ENCODE peak calls at places on chromosome 11, in four cellular contexts. W is tibial nerve, L is mammary epithelial cell, C is AG04450. R is an unnamed sample.

GRCh38 chr11:337711-338110 is 17.1 kb upstream of the IFITM3 start:
- DNase-seq in W (no peak), C (no peak), L (no peak), R (no peak)

GRCh38 chr11:58739725-58740430 is 8.1 kb upstream of the GLYAT start:
- DNase-seq in C (no peak), W (no peak), L (peak), R (peak)

GRCh38 chr11:36441610-36442208 is 68.4 kb downstream of the TRAF6 start:
- DNase-seq in L (no peak), C (no peak), W (no peak), R (no peak)

GRCh38 chr11:131898872-131899400 is 528.5 kb downstream of the NTM start:
- DNase-seq in C (no peak), W (no peak), L (no peak), R (no peak)

GRCh38 chr11:18634140-18635032 is at the start of gene SPTY2D1:
- DNase-seq in L (peak), C (peak), W (peak), R (peak)

GRCh38 chr11:62792193-62792575 is 378 bp upstream of the TMEM223 start:
- DNase-seq in C (no peak), W (no peak), L (no peak), R (no peak)

GRCh38 chr11:952406-953385 is 27.0 kb downstream of the AP2A2 start:
- DNase-seq in L (no peak), C (no peak), W (no peak), R (peak)

GRCh38 chr11:10397226-10397987 is 57.7 kb upstream of the AMPD3 start:
- DNase-seq in W (no peak), C (no peak), L (no peak), R (no peak)

GRCh38 chr11:80155412-80156017 is 714.7 kb upstream of the TENM4 start:
- DNase-seq in W (no peak), L (peak), C (no peak), R (peak)

GRCh38 chr11:128261011-128261421 is 326.3 kb downstream of the ETS1 start:
- DNase-seq in C (no peak), L (no peak), W (no peak), R (no peak)

GRCh38 chr11:33970984-33971466 is 79.1 kb upstream of the LMO2 start:
- DNase-seq in C (peak), L (peak), W (peak), R (peak)

GRCh38 chr11:110147965-110148709 is 54.9 kb downstream of the ZC3H12C start:
- DNase-seq in L (peak), W (no peak), C (peak), R (peak)

GRCh38 chr11:46060013-46060412 is 61.2 kb downstream of the PHF21A start:
- DNase-seq in W (no peak), C (no peak), L (no peak), R (no peak)
- H3K27ac ChIP-seq in W (no peak), C (no peak), L (no peak), R (no peak)

GRCh38 chr11:78770931-78771330 is 196.3 kb upstream of the NARS2 start:
- DNase-seq in C (no peak), L (no peak), W (no peak), R (no peak)
- H3K27ac ChIP-seq in C (no peak), L (no peak), W (no peak), R (no peak)

GRCh38 chr11:66906077-66906929 is 49.4 kb downstream of the LRFN4 start:
- DNase-seq in L (peak), W (peak), C (no peak), R (peak)
- H3K27ac ChIP-seq in L (peak), W (peak), C (peak), R (peak)

GRCh38 chr11:69636870-69637600 is 3.9 kb upstream of the CCND1 start:
- DNase-seq in L (no peak), W (no peak), C (no peak), R (no peak)
- H3K27ac ChIP-seq in L (no peak), W (peak), C (peak), R (no peak)

DNA sequence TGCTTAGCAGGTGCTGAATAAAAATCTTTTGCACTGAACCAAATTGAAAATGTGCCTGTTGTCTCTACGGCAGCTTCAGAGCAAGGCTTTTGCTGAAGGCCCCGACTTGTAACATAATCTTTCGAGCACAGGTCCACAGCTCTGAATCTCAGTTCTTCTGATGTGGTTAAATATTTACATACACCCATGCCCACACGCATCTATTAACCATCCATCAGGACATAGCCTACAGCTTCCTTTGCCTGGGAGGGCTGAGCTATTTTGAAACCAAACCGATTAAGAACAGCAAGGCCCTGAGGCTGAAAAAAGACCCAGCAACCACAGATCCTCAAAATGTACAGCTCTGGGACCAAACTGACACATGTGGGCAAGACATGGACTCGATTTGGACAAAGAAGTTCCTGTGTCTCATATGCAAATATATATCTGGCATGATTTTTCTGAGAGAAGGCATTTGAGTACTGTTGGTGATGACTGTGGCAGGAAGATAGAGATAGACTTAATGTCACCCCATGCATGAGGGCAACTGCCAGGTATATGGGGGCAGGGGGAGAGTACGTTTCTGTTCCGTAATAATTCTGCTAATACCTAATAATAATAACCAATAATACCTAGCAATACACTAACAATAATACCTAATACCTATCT is 322.7 kb upstream of the PLET1 start:
- DNase-seq in L (no peak), C (no peak), W (no peak), R (no peak)
- H3K27ac ChIP-seq in L (no peak), C (no peak), W (no peak), R (no peak)

R was measured in brain microvascular endothelial cell.